ENCODE peak calls at places on chromosomes 6 and 20, in six cellular contexts. One of them, this sample, is unnamed.

GRCh38 chr20:6714202-6714800 is 53.2 kb upstream of the BMP2 start:
- DNase-seq in A549: peak; percentile 14
- DNase-seq in WTC11: no peak
- DNase-seq in endothelial cell of umbilical vein: no peak
- DNase-seq in H1: no peak
- DNase-seq in HepG2: no peak
- DNase-seq in this sample: no peak

GRCh38 chr6:90286884-90287488 is 9.7 kb downstream of the BACH2 start:
- DNase-seq in A549: peak; percentile 65
- DNase-seq in WTC11: peak; percentile 91
- DNase-seq in endothelial cell of umbilical vein: peak; percentile 27
- DNase-seq in H1: peak; percentile 87
- DNase-seq in HepG2: peak; percentile 28
- DNase-seq in this sample: peak; percentile 77

GRCh38 chr20:39190666-39191570 is 228.8 kb downstream of the DHX35 start:
- DNase-seq in A549: peak; percentile 80
- DNase-seq in WTC11: no peak
- DNase-seq in endothelial cell of umbilical vein: no peak
- DNase-seq in H1: no peak
- DNase-seq in HepG2: peak; percentile 58
- DNase-seq in this sample: no peak

GRCh38 chr20:53321596-53321995 is 272.0 kb downstream of the ZNF217 start:
- DNase-seq in A549: peak; percentile 7
- DNase-seq in WTC11: no peak
- DNase-seq in endothelial cell of umbilical vein: no peak
- DNase-seq in H1: no peak
- DNase-seq in HepG2: no peak
- DNase-seq in this sample: no peak

GRCh38 chr20:33925867-33926266 is 67.8 kb upstream of the RALY start:
- DNase-seq in A549: no peak
- DNase-seq in WTC11: no peak
- DNase-seq in endothelial cell of umbilical vein: no peak
- DNase-seq in H1: no peak
- DNase-seq in HepG2: no peak
- DNase-seq in this sample: no peak

GRCh38 chr20:835220-836045 is 1.9 kb downstream of the FAM110A start:
- DNase-seq in A549: no peak
- DNase-seq in WTC11: no peak
- DNase-seq in endothelial cell of umbilical vein: no peak
- DNase-seq in H1: no peak
- DNase-seq in HepG2: no peak
- DNase-seq in this sample: no peak

GRCh38 chr20:45189067-45189611 is 14.4 kb downstream of the PI3 start:
- DNase-seq in A549: no peak
- DNase-seq in WTC11: no peak
- DNase-seq in endothelial cell of umbilical vein: no peak
- DNase-seq in H1: no peak
- DNase-seq in HepG2: no peak
- DNase-seq in this sample: no peak

GRCh38 chr20:34299925-34300806 is 3.0 kb downstream of the AHCY start:
- DNase-seq in A549: no peak
- DNase-seq in WTC11: no peak
- DNase-seq in endothelial cell of umbilical vein: no peak
- DNase-seq in H1: no peak
- DNase-seq in HepG2: peak; percentile 87
- DNase-seq in this sample: no peak

GRCh38 chr20:60057866-60058807 is 99.9 kb downstream of the CDH26 start:
- DNase-seq in A549: no peak
- DNase-seq in WTC11: peak; percentile 34
- DNase-seq in endothelial cell of umbilical vein: no peak
- DNase-seq in H1: peak; percentile 61
- DNase-seq in HepG2: no peak
- DNase-seq in this sample: peak; percentile 12

GRCh38 chr6:150252714-150253444 is 110.0 kb downstream of the PPP1R14C start:
- DNase-seq in A549: no peak
- DNase-seq in WTC11: no peak
- DNase-seq in endothelial cell of umbilical vein: no peak
- DNase-seq in H1: no peak
- DNase-seq in HepG2: no peak
- DNase-seq in this sample: peak; percentile 89

GRCh38 chr20:5024982-5025381 is 23.7 kb upstream of the SLC23A2 start:
- DNase-seq in A549: no peak
- DNase-seq in WTC11: no peak
- DNase-seq in endothelial cell of umbilical vein: no peak
- DNase-seq in H1: no peak
- DNase-seq in HepG2: peak; percentile 80
- DNase-seq in this sample: no peak

GRCh38 chr20:19961298-19961697 is 55.9 kb upstream of the NAA20 start:
- DNase-seq in A549: no peak
- DNase-seq in WTC11: no peak
- DNase-seq in endothelial cell of umbilical vein: no peak
- DNase-seq in H1: no peak
- DNase-seq in HepG2: no peak
- DNase-seq in this sample: no peak

GRCh38 chr6:72825265-72825918 is 203.5 kb downstream of the KCNQ5 start:
- DNase-seq in A549: peak; percentile 32
- DNase-seq in WTC11: no peak
- DNase-seq in endothelial cell of umbilical vein: peak; percentile 27
- DNase-seq in H1: no peak
- DNase-seq in HepG2: no peak
- DNase-seq in this sample: no peak

GRCh38 chr20:48609491-48609978 is 218.3 kb downstream of the PREX1 start:
- DNase-seq in A549: no peak
- DNase-seq in WTC11: no peak
- DNase-seq in endothelial cell of umbilical vein: no peak
- DNase-seq in H1: no peak
- DNase-seq in HepG2: peak; percentile 36
- DNase-seq in this sample: no peak

GRCh38 chr6:38117281-38117680 is 297.8 kb downstream of the ZFAND3 start:
- DNase-seq in A549: no peak
- DNase-seq in WTC11: no peak
- DNase-seq in endothelial cell of umbilical vein: peak; percentile 56
- DNase-seq in H1: no peak
- DNase-seq in HepG2: no peak
- DNase-seq in this sample: no peak

GRCh38 chr20:7375905-7376304 is 564.4 kb downstream of the HAO1 start:
- DNase-seq in A549: peak; percentile 31
- DNase-seq in WTC11: no peak
- DNase-seq in endothelial cell of umbilical vein: peak; percentile 34
- DNase-seq in H1: no peak
- DNase-seq in HepG2: peak; percentile 29
- DNase-seq in this sample: peak; percentile 5

GRCh38 chr6:127690092-127690491 is 113.1 kb downstream of the C6orf58 start:
- DNase-seq in A549: peak; percentile 19
- DNase-seq in WTC11: no peak
- DNase-seq in endothelial cell of umbilical vein: peak; percentile 3
- DNase-seq in H1: no peak
- DNase-seq in HepG2: no peak
- DNase-seq in this sample: no peak

GRCh38 chr20:44080646-44081267 is 106.2 kb downstream of the JPH2 start:
- DNase-seq in A549: peak; percentile 77
- DNase-seq in WTC11: peak; percentile 74
- DNase-seq in endothelial cell of umbilical vein: peak; percentile 79
- DNase-seq in H1: peak; percentile 78
- DNase-seq in HepG2: peak; percentile 79
- DNase-seq in this sample: peak; percentile 78

GRCh38 chr20:11544029-11544678 is 373.5 kb upstream of the BTBD3 start:
- DNase-seq in A549: peak; percentile 84
- DNase-seq in WTC11: no peak
- DNase-seq in endothelial cell of umbilical vein: peak; percentile 74
- DNase-seq in H1: no peak
- DNase-seq in HepG2: peak; percentile 72
- DNase-seq in this sample: no peak

GRCh38 chr6:149864578-149865535 is 698 bp upstream of the LRP11 start:
- DNase-seq in A549: peak; percentile 63
- DNase-seq in WTC11: no peak
- DNase-seq in endothelial cell of umbilical vein: peak; percentile 78
- DNase-seq in H1: no peak
- DNase-seq in HepG2: peak; percentile 75
- DNase-seq in this sample: peak; percentile 72

GRCh38 chr6:17120019-17120418 is 18.2 kb downstream of the STMND1 start:
- DNase-seq in A549: no peak
- DNase-seq in WTC11: no peak
- DNase-seq in endothelial cell of umbilical vein: no peak
- DNase-seq in H1: no peak
- DNase-seq in HepG2: no peak
- DNase-seq in this sample: no peak

GRCh38 chr6:133568970-133569889 is 319.7 kb upstream of the TCF21 start:
- DNase-seq in A549: peak; percentile 96
- DNase-seq in WTC11: peak; percentile 36
- DNase-seq in endothelial cell of umbilical vein: peak; percentile 56
- DNase-seq in H1: no peak
- DNase-seq in HepG2: peak; percentile 51
- DNase-seq in this sample: peak; percentile 44

DNA sequence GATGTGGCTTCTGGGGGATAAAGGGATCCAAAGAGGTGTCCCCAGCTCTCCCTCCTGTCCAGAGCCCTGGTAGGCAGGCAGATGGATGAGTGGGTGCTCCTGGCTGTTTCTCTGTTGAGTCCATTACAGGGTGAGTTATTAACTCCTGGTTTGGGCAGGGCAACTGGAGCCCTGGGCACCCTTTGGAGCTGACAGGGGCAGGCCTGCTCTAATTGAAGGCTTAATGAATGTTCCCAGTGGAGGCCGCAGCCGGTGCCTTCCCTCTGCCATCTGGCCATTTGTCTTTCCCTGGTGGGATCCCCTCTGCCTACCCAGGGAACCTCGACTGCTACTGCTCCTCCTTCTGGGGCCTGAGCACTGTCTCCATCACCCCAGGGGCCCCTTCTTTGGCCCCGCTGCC is 44.7 kb upstream of the MLN start:
- DNase-seq in A549: no peak
- DNase-seq in WTC11: no peak
- DNase-seq in endothelial cell of umbilical vein: no peak
- DNase-seq in H1: no peak
- DNase-seq in HepG2: no peak
- DNase-seq in this sample: no peak
- TF ChIP-seq JUN in A549: no peak
- TF ChIP-seq JUN in WTC11: no peak
- TF ChIP-seq JUN in endothelial cell of umbilical vein: no peak
- TF ChIP-seq JUN in H1: no peak
- TF ChIP-seq JUN in HepG2: no peak
- TF ChIP-seq JUN in this sample: no peak

DNA sequence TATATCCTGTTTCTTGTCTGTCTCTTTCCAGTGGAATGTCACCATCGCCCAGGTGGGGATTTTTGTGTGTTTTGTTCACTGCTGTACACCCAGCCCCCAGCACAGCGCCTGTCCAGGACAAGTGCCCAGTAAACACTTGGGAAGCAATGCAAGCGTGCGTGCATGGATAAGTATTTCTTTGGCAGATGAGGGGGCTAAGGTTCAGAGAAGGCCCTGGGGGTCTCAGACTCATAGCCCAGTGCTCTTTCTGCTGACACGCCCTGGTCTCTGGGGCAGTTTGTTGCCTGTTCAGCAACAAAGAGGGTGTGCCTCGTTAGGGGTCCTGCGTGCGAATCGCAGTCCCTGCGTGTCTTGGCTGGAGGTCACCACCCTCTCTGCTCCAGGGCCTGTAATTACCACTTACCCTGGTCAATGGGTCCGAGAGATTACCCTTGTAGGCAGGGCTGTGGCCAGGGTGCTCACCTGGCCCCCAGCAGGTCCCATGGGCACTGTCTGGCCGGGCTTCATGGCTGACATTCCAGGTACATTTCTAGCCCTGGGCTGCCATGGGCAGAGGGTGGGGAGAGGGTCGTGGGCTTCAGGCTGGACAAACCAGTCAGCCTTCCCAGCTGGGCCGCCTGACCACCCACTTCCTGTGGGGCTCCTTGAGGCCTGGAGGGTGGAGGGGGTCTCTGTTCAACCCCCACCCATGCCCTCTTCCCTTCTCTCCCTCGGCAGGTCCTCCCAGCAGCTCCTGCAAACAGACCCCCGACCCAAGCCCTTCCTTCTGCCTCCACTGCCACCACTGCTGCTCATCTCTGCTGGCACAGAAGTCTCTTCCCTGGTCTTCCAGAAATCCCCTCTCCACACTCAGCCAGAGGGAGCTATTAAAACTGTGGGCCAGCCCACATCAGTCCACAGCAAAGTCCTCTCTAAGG is 87.1 kb downstream of the CEBPB start:
- DNase-seq in A549: no peak
- DNase-seq in WTC11: no peak
- DNase-seq in endothelial cell of umbilical vein: no peak
- DNase-seq in H1: no peak
- DNase-seq in HepG2: no peak
- DNase-seq in this sample: no peak
- TF ChIP-seq JUN in A549: no peak
- TF ChIP-seq JUN in WTC11: no peak
- TF ChIP-seq JUN in endothelial cell of umbilical vein: no peak
- TF ChIP-seq JUN in H1: no peak
- TF ChIP-seq JUN in HepG2: no peak
- TF ChIP-seq JUN in this sample: no peak

GRCh38 chr6:35218456-35218855 is 4.7 kb downstream of the SCUBE3 start:
- DNase-seq in A549: no peak
- DNase-seq in WTC11: no peak
- DNase-seq in endothelial cell of umbilical vein: no peak
- DNase-seq in H1: no peak
- DNase-seq in HepG2: no peak
- DNase-seq in this sample: no peak

GRCh38 chr6:35216832-35217811 is 3.4 kb downstream of the SCUBE3 start:
- DNase-seq in A549: no peak
- DNase-seq in WTC11: no peak
- DNase-seq in endothelial cell of umbilical vein: no peak
- DNase-seq in H1: no peak
- DNase-seq in HepG2: no peak
- DNase-seq in this sample: peak; percentile 46

GRCh38 chr6:35218021-35218420 is 4.3 kb downstream of the SCUBE3 start:
- DNase-seq in A549: no peak
- DNase-seq in WTC11: no peak
- DNase-seq in endothelial cell of umbilical vein: peak; percentile 19
- DNase-seq in H1: no peak
- DNase-seq in HepG2: no peak
- DNase-seq in this sample: no peak

GRCh38 chr6:35220711-35221110 is 7.0 kb downstream of the SCUBE3 start:
- DNase-seq in A549: no peak
- DNase-seq in WTC11: no peak
- DNase-seq in endothelial cell of umbilical vein: no peak
- DNase-seq in H1: no peak
- DNase-seq in HepG2: no peak
- DNase-seq in this sample: no peak

GRCh38 chr6:35219683-35220326 is 6.0 kb downstream of the SCUBE3 start:
- DNase-seq in A549: no peak
- DNase-seq in WTC11: no peak
- DNase-seq in endothelial cell of umbilical vein: no peak
- DNase-seq in H1: no peak
- DNase-seq in HepG2: no peak
- DNase-seq in this sample: no peak
- TF ChIP-seq JUN in A549: no peak
- TF ChIP-seq JUN in WTC11: no peak
- TF ChIP-seq JUN in endothelial cell of umbilical vein: no peak
- TF ChIP-seq JUN in H1: no peak
- TF ChIP-seq JUN in HepG2: no peak
- TF ChIP-seq JUN in this sample: no peak

DNA sequence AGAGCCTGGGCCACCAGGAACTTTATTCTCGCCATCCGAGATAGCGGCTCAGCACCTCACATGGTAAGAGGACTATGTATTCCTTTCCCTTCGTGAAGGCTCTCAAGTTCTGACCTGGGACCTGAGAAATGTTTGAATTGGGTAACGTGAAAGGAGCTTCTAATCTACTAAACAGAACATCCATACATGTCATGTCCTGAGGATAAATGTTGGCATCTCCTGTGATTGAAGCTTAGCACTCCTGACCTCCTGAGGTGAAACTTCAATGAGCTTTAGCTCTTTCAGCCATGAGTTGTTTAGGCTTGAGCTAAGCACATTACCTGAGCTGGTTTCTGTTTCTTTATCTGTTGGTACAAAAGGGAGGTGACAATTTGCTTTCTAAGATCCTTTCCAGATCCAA is 280.9 kb downstream of the PACRG start:
- DNase-seq in A549: no peak
- DNase-seq in WTC11: no peak
- DNase-seq in endothelial cell of umbilical vein: no peak
- DNase-seq in H1: no peak
- DNase-seq in HepG2: no peak
- DNase-seq in this sample: no peak
- TF ChIP-seq JUN in A549: no peak
- TF ChIP-seq JUN in WTC11: no peak
- TF ChIP-seq JUN in endothelial cell of umbilical vein: no peak
- TF ChIP-seq JUN in H1: no peak
- TF ChIP-seq JUN in HepG2: no peak
- TF ChIP-seq JUN in this sample: no peak